ENCODE peak calls at places on chromosomes 3 and 15, in seven cellular contexts. X is kidney epithelial cell, N is IMR-90, I is Caco-2, T is HCT116, D is neural crest cell, S is endothelial cell. B is an unnamed sample.

GRCh38 chr3:99659032-99659431 is 20.6 kb downstream of the COL8A1 start:
- DNase-seq in X (peak), N (peak), I (no peak), T (no peak), D (no peak), S (no peak), B (no peak)

GRCh38 chr3:18443670-18444596 is 18.8 kb upstream of the SATB1 start:
- DNase-seq in X (no peak), N (no peak), I (peak), T (no peak), D (peak), S (no peak), B (peak)

GRCh38 chr15:56917652-56918045 is 795 bp upstream of the TCF12 start:
- DNase-seq in X (no peak), N (no peak), I (peak), T (no peak), D (no peak), S (no peak), B (no peak)

GRCh38 chr3:28836199-28836598 is 444.7 kb upstream of the RBMS3 start:
- DNase-seq in X (no peak), N (no peak), I (no peak), T (no peak), D (no peak), S (no peak), B (no peak)

GRCh38 chr15:69665641-69666091 is 213.0 kb downstream of the RPLP1 start:
- DNase-seq in X (no peak), N (no peak), I (no peak), T (no peak), D (no peak), S (no peak), B (peak)

GRCh38 chr3:104503022-104503421 is 863.7 kb upstream of the ALCAM start:
- DNase-seq in X (no peak), N (no peak), I (no peak), T (no peak), D (no peak), S (no peak), B (no peak)

GRCh38 chr3:195766671-195767070 is 45.1 kb downstream of the MUC4 start:
- DNase-seq in X (no peak), N (no peak), I (no peak), T (no peak), D (no peak), S (no peak), B (no peak)

GRCh38 chr3:120160050-120160449 is 65.8 kb upstream of the GSK3B start:
- DNase-seq in X (peak), N (peak), I (peak), T (peak), D (no peak), S (no peak), B (no peak)

GRCh38 chr3:108342829-108343478 is 46.6 kb downstream of the HHLA2 start:
- DNase-seq in X (peak), N (peak), I (no peak), T (no peak), D (no peak), S (no peak), B (no peak)

GRCh38 chr3:197222816-197223419 is 75.5 kb downstream of the DLG1 start:
- DNase-seq in X (no peak), N (no peak), I (no peak), T (no peak), D (no peak), S (no peak), B (no peak)

GRCh38 chr3:52124766-52125165 is 29.5 kb downstream of the POC1A start:
- DNase-seq in X (no peak), N (no peak), I (no peak), T (no peak), D (no peak), S (no peak), B (no peak)

GRCh38 chr3:43287514-43287913 is 1.2 kb downstream of the SNRK start:
- DNase-seq in X (no peak), N (peak), I (no peak), T (no peak), D (no peak), S (no peak), B (no peak)

GRCh38 chr3:128730521-128730920 is 4.5 kb downstream of the RAB7A start:
- DNase-seq in X (no peak), N (no peak), I (no peak), T (no peak), D (no peak), S (no peak), B (no peak)

GRCh38 chr3:129794319-129795201 is 99.0 kb downstream of the TMCC1 start:
- DNase-seq in X (peak), N (no peak), I (peak), T (peak), D (peak), S (peak), B (peak)

GRCh38 chr3:150761831-150762661 is 923 bp downstream of the SIAH2 start:
- DNase-seq in X (no peak), N (peak), I (peak), T (no peak), D (peak), S (peak), B (peak)

GRCh38 chr15:44566176-44566575 is 29.2 kb downstream of the EIF3J start:
- DNase-seq in X (no peak), N (no peak), I (no peak), T (no peak), D (no peak), S (no peak), B (no peak)

GRCh38 chr3:61807865-61808276 is 246.5 kb downstream of the PTPRG start:
- DNase-seq in X (no peak), N (peak), I (no peak), T (no peak), D (no peak), S (no peak), B (no peak)

GRCh38 chr3:152458725-152459515 is 190.2 kb downstream of the MBNL1 start:
- DNase-seq in X (no peak), N (peak), I (no peak), T (no peak), D (no peak), S (no peak), B (no peak)

GRCh38 chr3:98786364-98786930 is 23.3 kb downstream of the ST3GAL6 start:
- DNase-seq in X (no peak), N (no peak), I (peak), T (no peak), D (no peak), S (no peak), B (no peak)

GRCh38 chr3:176814252-176814651 is 383.0 kb downstream of the TBL1XR1 start:
- DNase-seq in X (peak), N (peak), I (peak), T (peak), D (peak), S (peak), B (peak)

GRCh38 chr15:93250905-93251304 is 161.9 kb upstream of the RGMA start:
- DNase-seq in X (no peak), N (no peak), I (no peak), T (no peak), D (no peak), S (no peak), B (no peak)

GRCh38 chr3:55637906-55638635 is 151.0 kb upstream of the WNT5A start:
- DNase-seq in X (no peak), N (no peak), I (no peak), T (no peak), D (no peak), S (no peak), B (no peak)

GRCh38 chr3:154799801-154800200 is 280.3 kb upstream of the MME start:
- DNase-seq in X (no peak), N (peak), I (no peak), T (no peak), D (no peak), S (no peak), B (no peak)

GRCh38 chr3:126300761-126301481 is 56.3 kb downstream of the KLF15 start:
- DNase-seq in X (no peak), N (no peak), I (no peak), T (no peak), D (no peak), S (no peak), B (no peak)

GRCh38 chr15:91270747-91271146 is 170.7 kb downstream of the SV2B start:
- DNase-seq in X (no peak), N (no peak), I (no peak), T (no peak), D (no peak), S (no peak), B (no peak)

GRCh38 chr15:91264651-91265351 is 164.7 kb downstream of the SV2B start:
- DNase-seq in X (no peak), N (no peak), I (no peak), T (no peak), D (no peak), S (no peak), B (no peak)

GRCh38 chr15:91265431-91265940 is 165.4 kb downstream of the SV2B start:
- DNase-seq in X (no peak), N (no peak), I (no peak), T (no peak), D (no peak), S (no peak), B (no peak)

GRCh38 chr15:91271565-91272153 is 171.6 kb downstream of the SV2B start:
- DNase-seq in X (peak), N (peak), I (peak), T (peak), D (peak), S (peak), B (peak)

DNA sequence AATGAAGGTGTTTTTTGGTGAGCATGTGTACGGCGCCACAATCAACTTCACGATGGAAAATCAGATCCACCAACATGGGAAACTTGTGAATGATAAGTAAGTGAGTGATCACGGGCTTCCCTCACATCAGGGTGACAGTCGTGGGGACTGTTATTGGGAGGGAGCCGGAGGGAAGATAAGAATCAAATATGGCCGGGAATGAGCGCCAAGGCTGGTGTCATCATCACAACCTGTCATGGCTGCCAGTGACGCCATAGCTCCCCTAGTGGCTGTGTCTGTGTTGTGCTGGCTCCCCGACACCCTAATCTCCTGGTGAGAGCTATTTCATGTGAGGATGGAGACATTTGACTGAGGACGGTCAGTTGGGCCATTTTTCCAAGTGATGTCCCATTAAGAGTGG is 168.5 kb downstream of the SV2B start:
- DNase-seq in X (no peak), N (no peak), I (peak), T (peak), D (no peak), S (peak), B (peak)
- TF ChIP-seq CTCF in X (peak), N (peak), I (no peak), T (peak), D (peak), S (peak), B (peak)

GRCh38 chr15:88470625-88471372 is 3.3 kb downstream of the MRPS11 start:
- DNase-seq in X (no peak), N (no peak), I (no peak), T (no peak), D (no peak), S (no peak), B (no peak)
- TF ChIP-seq CTCF in X (no peak), N (no peak), I (no peak), T (peak), D (peak), S (peak), B (peak)

DNA sequence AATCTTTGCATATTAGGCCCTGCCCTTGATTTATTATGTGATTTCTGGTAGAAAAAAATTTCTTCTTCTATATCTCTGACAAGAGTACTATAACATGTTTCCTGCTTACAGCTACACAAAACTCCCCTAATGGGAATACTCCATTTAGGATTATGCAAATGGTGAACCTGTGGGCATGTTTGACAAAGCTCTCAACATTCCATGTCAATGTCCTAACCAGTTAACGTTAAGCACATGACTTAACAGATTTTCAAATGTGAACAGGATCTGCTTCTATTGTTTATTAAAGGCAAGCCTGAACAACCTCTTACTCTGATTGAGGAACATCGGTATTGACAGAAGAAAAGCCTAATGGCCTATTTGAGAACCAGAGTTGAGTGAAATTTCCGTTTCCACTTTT is 300.1 kb upstream of the CBLB start:
- DNase-seq in X (no peak), N (no peak), I (no peak), T (no peak), D (no peak), S (no peak), B (no peak)
- TF ChIP-seq CTCF in X (no peak), N (no peak), I (no peak), T (no peak), D (no peak), S (no peak), B (no peak)

DNA sequence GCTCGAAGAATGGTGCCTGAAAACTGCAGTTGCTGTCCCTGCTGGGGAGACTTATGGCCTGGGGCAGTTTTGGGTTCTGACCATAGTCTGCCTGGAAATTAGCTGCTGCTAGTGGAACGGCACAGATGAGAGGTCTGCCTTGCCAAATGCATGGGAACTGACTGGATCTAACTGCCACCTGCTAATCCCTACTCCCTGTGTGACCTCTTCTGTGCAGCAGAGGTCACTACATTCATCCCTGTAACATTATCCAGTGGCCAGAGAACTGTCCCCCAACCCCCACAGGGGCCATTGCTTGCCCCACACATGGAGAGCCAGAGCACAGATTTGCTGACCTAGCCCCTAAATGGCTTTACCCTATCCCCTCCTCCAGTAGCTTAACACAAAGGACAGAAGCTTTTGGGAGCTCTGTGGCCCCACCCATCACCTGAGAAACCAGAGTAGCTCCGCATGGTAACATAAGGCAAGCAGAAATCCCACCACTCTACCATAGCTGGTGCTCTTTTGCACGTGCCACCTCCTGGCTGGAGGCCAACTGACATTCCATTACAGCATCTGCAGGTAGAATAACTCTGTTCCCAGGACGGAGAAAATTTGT is 840.0 kb downstream of the EPHA3 start:
- DNase-seq in X (no peak), N (no peak), I (no peak), T (no peak), D (no peak), S (no peak), B (no peak)
- TF ChIP-seq CTCF in X (no peak), N (no peak), I (no peak), T (no peak), D (no peak), S (no peak), B (no peak)

DNA sequence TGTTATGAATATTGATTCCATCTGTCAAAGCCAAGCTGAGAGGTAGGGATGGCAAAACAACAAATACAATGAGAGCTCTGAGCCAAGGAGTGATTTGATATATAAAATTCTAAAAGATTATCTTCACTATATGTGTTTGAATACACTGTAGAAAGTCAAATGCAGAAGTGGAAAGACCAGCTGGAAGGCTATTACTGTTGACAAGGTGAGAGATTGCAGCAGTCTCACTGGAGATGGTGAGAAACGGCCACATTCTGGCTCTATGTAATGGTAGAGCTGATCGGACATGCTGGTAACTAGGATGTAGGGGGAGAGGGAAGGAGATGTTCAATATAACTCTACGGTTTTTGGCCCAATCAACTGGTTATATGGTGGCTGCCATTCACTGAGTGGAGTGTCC is 434.2 kb upstream of the SUCLG2 start:
- DNase-seq in X (no peak), N (no peak), I (no peak), T (no peak), D (no peak), S (no peak), B (no peak)
- TF ChIP-seq CTCF in X (no peak), N (no peak), I (no peak), T (no peak), D (no peak), S (no peak), B (no peak)

GRCh38 chr15:74170845-74171578 is 2.5 kb upstream of the ISLR start:
- DNase-seq in X (no peak), N (no peak), I (no peak), T (no peak), D (no peak), S (no peak), B (no peak)

GRCh38 chr15:74173545-74174215 is at the start of gene ISLR:
- DNase-seq in X (no peak), N (peak), I (no peak), T (no peak), D (no peak), S (no peak), B (peak)

GRCh38 chr15:74171965-74172541 is 1.5 kb upstream of the ISLR start:
- DNase-seq in X (no peak), N (no peak), I (no peak), T (no peak), D (no peak), S (no peak), B (no peak)

GRCh38 chr15:74174216-74174965 is 881 bp downstream of the ISLR start:
- DNase-seq in X (no peak), N (no peak), I (no peak), T (no peak), D (no peak), S (no peak), B (peak)

GRCh38 chr15:74172751-74173544 is 562 bp upstream of the ISLR start:
- DNase-seq in X (no peak), N (peak), I (no peak), T (no peak), D (no peak), S (no peak), B (peak)
- TF ChIP-seq CTCF in X (no peak), N (no peak), I (no peak), T (no peak), D (no peak), S (no peak), B (no peak)

B was measured in glutamatergic neuron.